ENCODE peak calls at places on chromosomes 6 and 20, in seven cellular contexts. One of them, this sample, is unnamed.

GRCh38 chr20:15895560-15896084 is 677.6 kb downstream of the KIF16B start:
- DNase-seq in amniotic stem cell: no peak
- DNase-seq in activated B cell treated with CpG ODN at 0.5 μM for 24 hours: peak
- DNase-seq in HL-60: no peak
- DNase-seq in AG08395: no peak
- DNase-seq in kidney glomerular epithelial cell: no peak
- DNase-seq in ureter: no peak
- DNase-seq in this sample: no peak

GRCh38 chr20:48758206-48758820 is 69.5 kb downstream of the PREX1 start:
- DNase-seq in HL-60: peak
- DNase-seq in AG08395: no peak
- DNase-seq in activated B cell treated with CpG ODN at 0.5 μM for 24 hours: no peak
- DNase-seq in kidney glomerular epithelial cell: no peak
- DNase-seq in amniotic stem cell: no peak
- DNase-seq in ureter: no peak
- DNase-seq in this sample: no peak

GRCh38 chr20:20362774-20363435 is 5.0 kb upstream of the INSM1 start:
- DNase-seq in activated B cell treated with CpG ODN at 0.5 μM for 24 hours: no peak
- DNase-seq in amniotic stem cell: no peak
- DNase-seq in kidney glomerular epithelial cell: no peak
- DNase-seq in HL-60: no peak
- DNase-seq in AG08395: no peak
- DNase-seq in ureter: no peak
- DNase-seq in this sample: no peak

GRCh38 chr6:4610256-4610655 is 165.9 kb upstream of the CDYL start:
- DNase-seq in AG08395: peak
- DNase-seq in kidney glomerular epithelial cell: peak
- DNase-seq in amniotic stem cell: no peak
- DNase-seq in ureter: no peak
- DNase-seq in HL-60: no peak
- DNase-seq in activated B cell treated with CpG ODN at 0.5 μM for 24 hours: no peak
- DNase-seq in this sample: peak

GRCh38 chr20:18056174-18057105 is 1.3 kb downstream of the OVOL2 start:
- DNase-seq in HL-60: no peak
- DNase-seq in kidney glomerular epithelial cell: no peak
- DNase-seq in AG08395: no peak
- DNase-seq in activated B cell treated with CpG ODN at 0.5 μM for 24 hours: peak
- DNase-seq in amniotic stem cell: no peak
- DNase-seq in ureter: no peak
- DNase-seq in this sample: no peak

GRCh38 chr6:22928775-22929174 is 359.4 kb downstream of the HDGFL1 start:
- DNase-seq in kidney glomerular epithelial cell: no peak
- DNase-seq in AG08395: no peak
- DNase-seq in HL-60: no peak
- DNase-seq in activated B cell treated with CpG ODN at 0.5 μM for 24 hours: no peak
- DNase-seq in ureter: no peak
- DNase-seq in amniotic stem cell: no peak
- DNase-seq in this sample: no peak

GRCh38 chr6:39941820-39942219 is 7.6 kb upstream of the MOCS1 start:
- DNase-seq in amniotic stem cell: no peak
- DNase-seq in kidney glomerular epithelial cell: no peak
- DNase-seq in ureter: no peak
- DNase-seq in activated B cell treated with CpG ODN at 0.5 μM for 24 hours: no peak
- DNase-seq in AG08395: no peak
- DNase-seq in HL-60: no peak
- DNase-seq in this sample: no peak

GRCh38 chr20:59144179-59144830 is 19.3 kb upstream of the ZNF831 start:
- DNase-seq in ureter: no peak
- DNase-seq in amniotic stem cell: no peak
- DNase-seq in HL-60: no peak
- DNase-seq in activated B cell treated with CpG ODN at 0.5 μM for 24 hours: no peak
- DNase-seq in kidney glomerular epithelial cell: no peak
- DNase-seq in AG08395: no peak
- DNase-seq in this sample: no peak

GRCh38 chr6:115796061-115796460 is 264.6 kb downstream of the FRK start:
- DNase-seq in kidney glomerular epithelial cell: peak
- DNase-seq in activated B cell treated with CpG ODN at 0.5 μM for 24 hours: no peak
- DNase-seq in HL-60: no peak
- DNase-seq in AG08395: no peak
- DNase-seq in amniotic stem cell: peak
- DNase-seq in ureter: no peak
- DNase-seq in this sample: no peak

GRCh38 chr6:31905041-31905440 is 3.2 kb upstream of the ZBTB12 start:
- DNase-seq in activated B cell treated with CpG ODN at 0.5 μM for 24 hours: no peak
- DNase-seq in ureter: no peak
- DNase-seq in amniotic stem cell: no peak
- DNase-seq in HL-60: no peak
- DNase-seq in AG08395: no peak
- DNase-seq in kidney glomerular epithelial cell: no peak
- DNase-seq in this sample: no peak

GRCh38 chr6:15922510-15923307 is 206.2 kb upstream of the MYLIP start:
- DNase-seq in amniotic stem cell: peak
- DNase-seq in activated B cell treated with CpG ODN at 0.5 μM for 24 hours: no peak
- DNase-seq in AG08395: peak
- DNase-seq in kidney glomerular epithelial cell: no peak
- DNase-seq in ureter: no peak
- DNase-seq in HL-60: no peak
- DNase-seq in this sample: no peak

GRCh38 chr6:170107606-170108222 is 183.2 kb downstream of the DLL1 start:
- DNase-seq in ureter: peak
- DNase-seq in HL-60: no peak
- DNase-seq in AG08395: no peak
- DNase-seq in kidney glomerular epithelial cell: no peak
- DNase-seq in activated B cell treated with CpG ODN at 0.5 μM for 24 hours: no peak
- DNase-seq in amniotic stem cell: no peak
- DNase-seq in this sample: no peak

GRCh38 chr20:7856756-7857155 is 83.5 kb downstream of the HAO1 start:
- DNase-seq in HL-60: peak
- DNase-seq in AG08395: peak
- DNase-seq in ureter: no peak
- DNase-seq in amniotic stem cell: no peak
- DNase-seq in kidney glomerular epithelial cell: peak
- DNase-seq in activated B cell treated with CpG ODN at 0.5 μM for 24 hours: no peak
- DNase-seq in this sample: no peak

GRCh38 chr20:49276895-49277785 is 717 bp downstream of the ZNFX1 start:
- DNase-seq in kidney glomerular epithelial cell: no peak
- DNase-seq in amniotic stem cell: no peak
- DNase-seq in HL-60: no peak
- DNase-seq in ureter: peak
- DNase-seq in activated B cell treated with CpG ODN at 0.5 μM for 24 hours: peak
- DNase-seq in AG08395: peak
- DNase-seq in this sample: peak

GRCh38 chr20:50191566-50192363 is 1.1 kb downstream of the CEBPB start:
- DNase-seq in HL-60: peak
- DNase-seq in kidney glomerular epithelial cell: no peak
- DNase-seq in amniotic stem cell: no peak
- DNase-seq in AG08395: no peak
- DNase-seq in ureter: peak
- DNase-seq in activated B cell treated with CpG ODN at 0.5 μM for 24 hours: peak
- DNase-seq in this sample: peak

GRCh38 chr6:1439349-1439748 is 50.0 kb downstream of the FOXF2 start:
- DNase-seq in HL-60: no peak
- DNase-seq in AG08395: no peak
- DNase-seq in activated B cell treated with CpG ODN at 0.5 μM for 24 hours: no peak
- DNase-seq in ureter: peak
- DNase-seq in amniotic stem cell: no peak
- DNase-seq in kidney glomerular epithelial cell: no peak
- DNase-seq in this sample: no peak

GRCh38 chr6:35024601-35025054 is 116.5 kb downstream of the TCP11 start:
- DNase-seq in activated B cell treated with CpG ODN at 0.5 μM for 24 hours: no peak
- DNase-seq in amniotic stem cell: no peak
- DNase-seq in AG08395: peak
- DNase-seq in ureter: no peak
- DNase-seq in HL-60: no peak
- DNase-seq in kidney glomerular epithelial cell: peak
- DNase-seq in this sample: peak

GRCh38 chr6:157647261-157647915 is 175.7 kb upstream of the SNX9 start:
- DNase-seq in kidney glomerular epithelial cell: no peak
- DNase-seq in amniotic stem cell: no peak
- DNase-seq in ureter: no peak
- DNase-seq in HL-60: peak
- DNase-seq in AG08395: no peak
- DNase-seq in activated B cell treated with CpG ODN at 0.5 μM for 24 hours: no peak
- DNase-seq in this sample: no peak